ENCODE peak calls at places on chromosomes 1 and 21, in eight cellular contexts. One of them, this sample, is unnamed.

GRCh38 chr1:109718495-109718894 is 6.4 kb downstream of the GSTM5 start:
- DNase-seq in fibroblast of the aortic adventitia: no peak
- DNase-seq in astrocyte of the spinal cord: no peak
- DNase-seq in cardiac fibroblast: peak; percentile 27
- DNase-seq in fibroblast of lung: no peak
- DNase-seq in HFF-Myc: no peak
- DNase-seq in heart left ventricle: no peak
- DNase-seq in uterus: no peak
- DNase-seq in this sample: no peak

GRCh38 chr1:234320069-234320468 is 53.2 kb upstream of the COA6 start:
- DNase-seq in fibroblast of the aortic adventitia: no peak
- DNase-seq in astrocyte of the spinal cord: no peak
- DNase-seq in cardiac fibroblast: no peak
- DNase-seq in fibroblast of lung: no peak
- DNase-seq in HFF-Myc: no peak
- DNase-seq in heart left ventricle: no peak
- DNase-seq in uterus: no peak
- DNase-seq in this sample: no peak

GRCh38 chr1:91148641-91149069 is 126.8 kb upstream of the ZNF644 start:
- DNase-seq in fibroblast of the aortic adventitia: no peak
- DNase-seq in astrocyte of the spinal cord: no peak
- DNase-seq in cardiac fibroblast: no peak
- DNase-seq in fibroblast of lung: peak; percentile 17
- DNase-seq in HFF-Myc: no peak
- DNase-seq in heart left ventricle: no peak
- DNase-seq in uterus: no peak
- DNase-seq in this sample: no peak

GRCh38 chr1:154334647-154335350 is 9.5 kb downstream of the ATP8B2 start:
- DNase-seq in fibroblast of the aortic adventitia: peak; percentile 87
- DNase-seq in astrocyte of the spinal cord: peak; percentile 80
- DNase-seq in cardiac fibroblast: peak; percentile 89
- DNase-seq in fibroblast of lung: peak; percentile 84
- DNase-seq in HFF-Myc: peak; percentile 65
- DNase-seq in heart left ventricle: peak; percentile 76
- DNase-seq in uterus: peak; percentile 76
- DNase-seq in this sample: peak; percentile 84

GRCh38 chr1:62530516-62531154 is 66.7 kb upstream of the ANGPTL3 start:
- DNase-seq in fibroblast of the aortic adventitia: peak; percentile 31
- DNase-seq in astrocyte of the spinal cord: peak; percentile 45
- DNase-seq in cardiac fibroblast: peak; percentile 32
- DNase-seq in fibroblast of lung: peak; percentile 47
- DNase-seq in HFF-Myc: peak; percentile 16
- DNase-seq in heart left ventricle: peak; percentile 7
- DNase-seq in uterus: peak; percentile 19
- DNase-seq in this sample: peak; percentile 18

GRCh38 chr1:2405588-2406295 is 6.6 kb downstream of the PEX10 start:
- DNase-seq in fibroblast of the aortic adventitia: no peak
- DNase-seq in astrocyte of the spinal cord: peak; percentile 39
- DNase-seq in cardiac fibroblast: peak; percentile 42
- DNase-seq in fibroblast of lung: no peak
- DNase-seq in HFF-Myc: no peak
- DNase-seq in heart left ventricle: no peak
- DNase-seq in uterus: no peak
- DNase-seq in this sample: no peak

GRCh38 chr1:205591522-205592351 is 40.1 kb downstream of the ELK4 start:
- DNase-seq in fibroblast of the aortic adventitia: peak; percentile 75
- DNase-seq in astrocyte of the spinal cord: peak; percentile 78
- DNase-seq in cardiac fibroblast: peak; percentile 80
- DNase-seq in fibroblast of lung: peak; percentile 73
- DNase-seq in HFF-Myc: no peak
- DNase-seq in heart left ventricle: peak; percentile 82
- DNase-seq in uterus: peak; percentile 89
- DNase-seq in this sample: peak; percentile 83

GRCh38 chr1:201022824-201023516 is 544 bp downstream of the KIF21B start:
- DNase-seq in fibroblast of the aortic adventitia: no peak
- DNase-seq in astrocyte of the spinal cord: no peak
- DNase-seq in cardiac fibroblast: no peak
- DNase-seq in fibroblast of lung: no peak
- DNase-seq in HFF-Myc: no peak
- DNase-seq in heart left ventricle: no peak
- DNase-seq in uterus: no peak
- DNase-seq in this sample: no peak

GRCh38 chr1:151124763-151125403 is 21.5 kb downstream of the SEMA6C start:
- DNase-seq in fibroblast of the aortic adventitia: no peak
- DNase-seq in astrocyte of the spinal cord: no peak
- DNase-seq in cardiac fibroblast: no peak
- DNase-seq in fibroblast of lung: no peak
- DNase-seq in HFF-Myc: no peak
- DNase-seq in heart left ventricle: no peak
- DNase-seq in uterus: no peak
- DNase-seq in this sample: no peak

GRCh38 chr1:31381394-31382287 is 8.8 kb upstream of the FABP3 start:
- DNase-seq in fibroblast of the aortic adventitia: peak; percentile 51
- DNase-seq in astrocyte of the spinal cord: no peak
- DNase-seq in cardiac fibroblast: peak; percentile 57
- DNase-seq in fibroblast of lung: peak; percentile 84
- DNase-seq in HFF-Myc: no peak
- DNase-seq in heart left ventricle: peak; percentile 70
- DNase-seq in uterus: no peak
- DNase-seq in this sample: peak; percentile 62

GRCh38 chr1:117656202-117656641 is 50.4 kb downstream of the TENT5C start:
- DNase-seq in fibroblast of the aortic adventitia: no peak
- DNase-seq in astrocyte of the spinal cord: no peak
- DNase-seq in cardiac fibroblast: no peak
- DNase-seq in fibroblast of lung: no peak
- DNase-seq in HFF-Myc: no peak
- DNase-seq in heart left ventricle: no peak
- DNase-seq in uterus: no peak
- DNase-seq in this sample: no peak

GRCh38 chr1:154910851-154911250 is 25.7 kb downstream of the PMVK start:
- DNase-seq in fibroblast of the aortic adventitia: no peak
- DNase-seq in astrocyte of the spinal cord: no peak
- DNase-seq in cardiac fibroblast: no peak
- DNase-seq in fibroblast of lung: no peak
- DNase-seq in HFF-Myc: no peak
- DNase-seq in heart left ventricle: no peak
- DNase-seq in uterus: no peak
- DNase-seq in this sample: no peak

DNA sequence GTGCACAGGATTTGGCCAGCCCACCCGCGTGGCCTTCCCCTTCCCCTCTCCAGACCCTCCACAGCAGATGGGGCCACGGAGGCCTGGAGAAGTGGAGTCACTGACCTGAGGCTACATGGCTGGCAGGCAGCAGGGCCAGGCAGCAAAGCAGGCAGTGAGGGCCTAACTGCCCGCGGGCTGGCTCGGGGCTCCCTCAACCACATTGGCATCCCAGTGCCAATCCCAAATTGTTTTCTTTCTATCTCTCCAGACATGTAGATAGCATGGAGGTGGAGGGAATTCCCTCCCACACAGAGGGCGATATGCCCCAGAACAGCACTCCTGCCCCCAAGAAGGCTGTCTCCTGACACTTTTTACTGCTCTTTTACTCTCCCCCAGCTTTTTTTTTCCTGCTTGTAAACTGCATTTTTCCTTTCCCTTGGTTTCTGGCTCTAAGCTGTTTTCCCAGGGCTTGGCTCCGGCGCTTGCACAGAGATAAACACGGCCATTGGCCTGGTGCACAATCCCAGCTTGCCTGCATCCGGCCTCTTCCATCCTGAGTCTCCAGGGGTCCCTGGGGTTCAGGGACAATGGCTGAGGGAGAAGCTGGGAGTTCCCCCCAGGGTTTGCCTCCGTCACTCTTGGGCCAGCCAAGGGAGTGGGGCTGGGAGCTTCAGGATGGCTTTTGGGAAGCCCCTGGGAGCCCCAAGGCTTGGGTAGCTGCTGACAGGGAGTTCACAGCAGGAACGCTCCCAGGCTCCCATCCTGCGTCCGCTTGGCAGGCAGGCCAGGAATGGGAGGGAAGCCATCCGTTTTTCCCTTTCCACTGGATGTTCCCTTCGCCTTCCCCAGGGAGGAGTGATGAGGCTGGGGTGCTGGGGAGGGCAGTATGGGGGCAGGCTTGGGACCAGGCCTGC is 7.0 kb downstream of the EPHX1 start:
- DNase-seq in fibroblast of the aortic adventitia: peak; percentile 74
- DNase-seq in astrocyte of the spinal cord: peak; percentile 16
- DNase-seq in cardiac fibroblast: peak; percentile 23
- DNase-seq in fibroblast of lung: peak; percentile 45
- DNase-seq in HFF-Myc: no peak
- DNase-seq in heart left ventricle: peak; percentile 86
- DNase-seq in uterus: peak; percentile 79
- DNase-seq in this sample: peak; percentile 86
- H3K4me3 ChIP-seq in fibroblast of the aortic adventitia: peak overlapping the region; percentile 5
- H3K4me3 ChIP-seq in astrocyte of the spinal cord: no peak overlapping the region
- H3K4me3 ChIP-seq in cardiac fibroblast: no peak overlapping the region
- H3K4me3 ChIP-seq in fibroblast of lung: no peak overlapping the region
- H3K4me3 ChIP-seq in HFF-Myc: no peak overlapping the region
- H3K4me3 ChIP-seq in heart left ventricle: no peak overlapping the region
- H3K4me3 ChIP-seq in uterus: no peak overlapping the region
- H3K4me3 ChIP-seq in this sample: peak overlapping the region; percentile 49

DNA sequence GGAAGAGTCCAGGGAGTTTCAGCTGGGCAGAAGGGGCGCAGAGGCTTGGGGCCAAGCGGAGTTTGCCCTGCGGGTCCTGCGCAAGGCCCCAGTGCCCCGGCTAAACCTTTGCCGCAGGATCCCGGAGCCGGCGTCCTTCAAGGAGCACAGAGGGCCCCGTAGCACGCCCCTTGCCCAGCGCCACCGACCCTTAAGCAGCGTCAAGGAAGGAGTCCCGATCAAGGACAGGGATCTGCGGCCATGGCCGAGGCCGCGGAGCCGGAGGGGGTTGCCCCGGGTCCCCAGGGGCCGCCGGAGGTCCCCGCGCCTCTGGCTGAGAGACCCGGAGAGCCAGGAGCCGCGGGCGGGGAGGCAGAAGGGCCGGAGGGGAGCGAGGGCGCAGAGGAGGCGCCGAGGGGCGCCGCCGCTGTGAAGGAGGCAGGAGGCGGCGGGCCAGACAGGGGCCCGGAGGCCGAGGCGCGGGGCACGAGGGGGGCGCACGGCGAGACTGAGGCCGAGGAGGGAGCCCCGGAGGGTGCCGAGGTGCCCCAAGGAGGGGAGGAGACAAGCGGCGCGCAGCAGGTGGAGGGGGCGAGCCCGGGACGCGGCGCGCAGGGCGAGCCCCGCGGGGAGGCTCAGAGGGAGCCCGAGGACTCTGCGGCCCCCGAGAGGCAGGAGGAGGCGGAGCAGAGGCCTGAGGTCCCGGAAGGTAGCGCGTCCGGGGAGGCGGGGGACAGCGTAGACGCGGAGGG is 520 bp downstream of the CLIC6 start:
- DNase-seq in fibroblast of the aortic adventitia: no peak
- DNase-seq in astrocyte of the spinal cord: no peak
- DNase-seq in cardiac fibroblast: no peak
- DNase-seq in fibroblast of lung: no peak
- DNase-seq in HFF-Myc: no peak
- DNase-seq in heart left ventricle: no peak
- DNase-seq in uterus: no peak
- DNase-seq in this sample: no peak
- H3K4me3 ChIP-seq in fibroblast of the aortic adventitia: no peak overlapping the region
- H3K4me3 ChIP-seq in astrocyte of the spinal cord: no peak overlapping the region
- H3K4me3 ChIP-seq in cardiac fibroblast: no peak overlapping the region
- H3K4me3 ChIP-seq in fibroblast of lung: no peak overlapping the region
- H3K4me3 ChIP-seq in HFF-Myc: peak overlapping the region; percentile 12
- H3K4me3 ChIP-seq in heart left ventricle: peak overlapping the region; percentile 13
- H3K4me3 ChIP-seq in uterus: no peak overlapping the region
- H3K4me3 ChIP-seq in this sample: peak overlapping the region; percentile 70

GRCh38 chr1:179226749-179227148 is 2.7 kb downstream of the ABL2 start:
- DNase-seq in fibroblast of the aortic adventitia: no peak
- DNase-seq in astrocyte of the spinal cord: no peak
- DNase-seq in cardiac fibroblast: no peak
- DNase-seq in fibroblast of lung: no peak
- DNase-seq in HFF-Myc: no peak
- DNase-seq in heart left ventricle: no peak
- DNase-seq in uterus: no peak
- DNase-seq in this sample: no peak
- H3K4me3 ChIP-seq in fibroblast of the aortic adventitia: no peak overlapping the region
- H3K4me3 ChIP-seq in astrocyte of the spinal cord: no peak overlapping the region
- H3K4me3 ChIP-seq in cardiac fibroblast: no peak overlapping the region
- H3K4me3 ChIP-seq in fibroblast of lung: no peak overlapping the region
- H3K4me3 ChIP-seq in HFF-Myc: no peak overlapping the region
- H3K4me3 ChIP-seq in heart left ventricle: no peak overlapping the region
- H3K4me3 ChIP-seq in uterus: no peak overlapping the region
- H3K4me3 ChIP-seq in this sample: no peak overlapping the region

GRCh38 chr1:206664740-206665139 is 20.0 kb upstream of the MAPKAPK2 start:
- DNase-seq in fibroblast of the aortic adventitia: no peak
- DNase-seq in astrocyte of the spinal cord: no peak
- DNase-seq in cardiac fibroblast: no peak
- DNase-seq in fibroblast of lung: no peak
- DNase-seq in HFF-Myc: no peak
- DNase-seq in heart left ventricle: no peak
- DNase-seq in uterus: no peak
- DNase-seq in this sample: peak; percentile 35

GRCh38 chr1:206663832-206664652 is 20.7 kb upstream of the MAPKAPK2 start:
- DNase-seq in fibroblast of the aortic adventitia: peak; percentile 79
- DNase-seq in astrocyte of the spinal cord: peak; percentile 69
- DNase-seq in cardiac fibroblast: peak; percentile 78
- DNase-seq in fibroblast of lung: peak; percentile 75
- DNase-seq in HFF-Myc: no peak
- DNase-seq in heart left ventricle: peak; percentile 75
- DNase-seq in uterus: peak; percentile 67
- DNase-seq in this sample: peak; percentile 65

GRCh38 chr1:206661161-206661820 is 23.4 kb upstream of the MAPKAPK2 start:
- DNase-seq in fibroblast of the aortic adventitia: no peak
- DNase-seq in astrocyte of the spinal cord: no peak
- DNase-seq in cardiac fibroblast: no peak
- DNase-seq in fibroblast of lung: no peak
- DNase-seq in HFF-Myc: no peak
- DNase-seq in heart left ventricle: no peak
- DNase-seq in uterus: no peak
- DNase-seq in this sample: no peak

GRCh38 chr1:206660136-206660535 is 24.6 kb upstream of the MAPKAPK2 start:
- DNase-seq in fibroblast of the aortic adventitia: no peak
- DNase-seq in astrocyte of the spinal cord: no peak
- DNase-seq in cardiac fibroblast: no peak
- DNase-seq in fibroblast of lung: no peak
- DNase-seq in HFF-Myc: no peak
- DNase-seq in heart left ventricle: no peak
- DNase-seq in uterus: no peak
- DNase-seq in this sample: no peak

DNA sequence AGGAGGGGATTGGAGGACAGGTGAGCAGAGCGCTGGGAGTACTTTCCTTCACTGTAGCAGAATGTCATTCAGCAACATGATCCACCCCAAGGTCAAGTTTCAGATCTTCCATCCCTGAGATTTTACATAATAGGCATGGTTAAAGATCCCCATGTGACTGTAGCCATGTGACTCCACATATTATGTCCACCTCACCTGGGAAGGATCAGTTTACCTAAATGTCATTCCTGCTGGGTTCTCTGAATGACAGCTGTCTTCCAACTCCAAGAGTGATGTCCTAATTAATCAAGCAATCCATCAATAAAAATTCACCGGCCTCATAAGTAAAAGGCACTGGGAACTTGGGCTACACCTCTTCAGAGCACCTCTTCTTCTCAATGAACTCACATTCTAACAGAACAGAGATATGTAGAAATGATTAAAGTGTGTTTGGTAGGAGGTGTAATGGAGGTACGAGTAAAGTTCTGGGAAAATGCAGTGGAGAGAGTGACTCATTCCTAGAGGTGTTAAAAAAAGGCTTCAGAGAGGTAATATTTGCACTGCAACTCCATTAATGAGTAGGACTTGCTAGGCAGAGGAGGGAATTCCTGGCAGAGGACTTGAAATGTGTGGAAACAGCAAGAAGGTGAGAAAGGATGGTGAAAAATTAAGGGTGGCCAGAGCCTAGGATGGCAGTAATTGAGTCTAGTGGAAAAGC is 22.2 kb upstream of the MAPKAPK2 start:
- DNase-seq in fibroblast of the aortic adventitia: no peak
- DNase-seq in astrocyte of the spinal cord: no peak
- DNase-seq in cardiac fibroblast: no peak
- DNase-seq in fibroblast of lung: no peak
- DNase-seq in HFF-Myc: no peak
- DNase-seq in heart left ventricle: no peak
- DNase-seq in uterus: no peak
- DNase-seq in this sample: no peak
- H3K4me3 ChIP-seq in fibroblast of the aortic adventitia: no peak overlapping the region
- H3K4me3 ChIP-seq in astrocyte of the spinal cord: no peak overlapping the region
- H3K4me3 ChIP-seq in cardiac fibroblast: no peak overlapping the region
- H3K4me3 ChIP-seq in fibroblast of lung: no peak overlapping the region
- H3K4me3 ChIP-seq in HFF-Myc: no peak overlapping the region
- H3K4me3 ChIP-seq in heart left ventricle: no peak overlapping the region
- H3K4me3 ChIP-seq in uterus: no peak overlapping the region
- H3K4me3 ChIP-seq in this sample: no peak overlapping the region